ENCODE peak calls at places on chromosome 18, in seven cellular contexts. O, L, X, Q, I, Y and G are unnamed samples.

GRCh38 chr18:3447035-3447894 is 2.7 kb upstream of the TGIF1 start:
- DNase-seq in X (no peak), I (no peak), Q (no peak), L (peak), Y (no peak), O (peak), G (peak)

GRCh38 chr18:13256444-13257305 is 38.1 kb downstream of the LDLRAD4 start:
- DNase-seq in X (no peak), L (no peak), Y (peak), O (no peak), Q (no peak), I (no peak), G (no peak)

GRCh38 chr18:37668971-37669747 is 103.6 kb upstream of the CELF4 start:
- DNase-seq in O (no peak), X (no peak), Y (no peak), I (no peak), L (no peak), Q (no peak), G (no peak)

GRCh38 chr18:62399781-62400308 is 74.7 kb downstream of the TNFRSF11A start:
- DNase-seq in O (no peak), Q (no peak), X (no peak), L (peak), I (no peak), Y (no peak), G (no peak)

GRCh38 chr18:36620801-36621200 is 208.0 kb downstream of the TPGS2 start:
- DNase-seq in L (peak), Q (no peak), O (peak), I (no peak), Y (peak), X (no peak), G (peak)

GRCh38 chr18:36903215-36903928 is 74.4 kb downstream of the KIAA1328 start:
- DNase-seq in O (peak), Y (no peak), X (no peak), I (no peak), Q (no peak), L (peak), G (peak)

GRCh38 chr18:11752116-11752911 is 63.2 kb downstream of the GNAL start:
- DNase-seq in X (no peak), L (peak), Y (no peak), O (peak), I (no peak), Q (no peak), G (peak)

GRCh38 chr18:45416168-45416567 is 199.1 kb upstream of the SLC14A2 start:
- DNase-seq in O (no peak), Y (peak), X (no peak), Q (no peak), I (no peak), L (no peak), G (peak)

GRCh38 chr18:75226301-75226955 is 15.8 kb downstream of the TSHZ1 start:
- DNase-seq in L (no peak), Y (no peak), O (no peak), Q (no peak), I (no peak), X (no peak), G (no peak)

GRCh38 chr18:67935638-67936037 is 419.1 kb upstream of the DSEL start:
- DNase-seq in L (no peak), Y (no peak), X (no peak), I (no peak), O (no peak), Q (no peak), G (no peak)

GRCh38 chr18:76691800-76692199 is 130.6 kb upstream of the ZNF236 start:
- DNase-seq in Y (no peak), O (no peak), X (no peak), L (peak), I (no peak), Q (no peak), G (peak)

GRCh38 chr18:32317651-32318050 is 127.8 kb downstream of the MEP1B start:
- DNase-seq in O (peak), L (peak), Q (no peak), X (no peak), Y (no peak), I (no peak), G (peak)

GRCh38 chr18:43277164-43277600 is at the start of gene SYT4:
- DNase-seq in X (no peak), O (peak), I (no peak), L (peak), Y (peak), Q (no peak), G (peak)

GRCh38 chr18:2027026-2027425 is 544.3 kb downstream of the METTL4 start:
- DNase-seq in Q (no peak), L (no peak), Y (no peak), O (no peak), X (no peak), I (no peak), G (no peak)

GRCh38 chr18:50866765-50867164 is 12.2 kb upstream of the ME2 start:
- DNase-seq in X (no peak), O (no peak), I (no peak), L (no peak), Y (no peak), Q (no peak), G (peak)

GRCh38 chr18:43590182-43590903 is 313.1 kb upstream of the SYT4 start:
- DNase-seq in O (no peak), X (no peak), L (peak), Q (no peak), Y (no peak), I (no peak), G (no peak)

GRCh38 chr18:6482198-6482977 is 67.7 kb upstream of the L3MBTL4 start:
- DNase-seq in L (peak), I (peak), Y (peak), O (peak), Q (no peak), X (no peak), G (peak)

GRCh38 chr18:22347624-22348511 is 69.8 kb downstream of the CTAGE1 start:
- DNase-seq in O (no peak), L (no peak), Y (no peak), X (no peak), I (no peak), Q (no peak), G (peak)

GRCh38 chr18:30177056-30177455 is 865.5 kb downstream of the DSC3 start:
- DNase-seq in Q (no peak), L (peak), X (no peak), O (peak), I (no peak), Y (no peak), G (peak)

GRCh38 chr18:74084184-74084583 is 63.5 kb downstream of the FBXO15 start:
- DNase-seq in X (no peak), I (no peak), Y (no peak), Q (no peak), L (no peak), O (no peak), G (no peak)

GRCh38 chr18:62525611-62526010 is 2.8 kb downstream of the ZCCHC2 start:
- DNase-seq in Q (no peak), O (no peak), Y (no peak), L (no peak), I (no peak), X (no peak), G (no peak)

GRCh38 chr18:67400502-67401117 is 115.9 kb downstream of the DSEL start:
- DNase-seq in O (no peak), Y (no peak), Q (no peak), X (no peak), I (no peak), L (no peak), G (peak)

GRCh38 chr18:21823848-21824247 is 83.3 kb downstream of the MIB1 start:
- DNase-seq in L (no peak), X (no peak), I (no peak), O (no peak), Y (no peak), Q (no peak), G (no peak)

GRCh38 chr18:77069931-77070330 is 62.7 kb downstream of the MBP start:
- DNase-seq in I (no peak), Y (no peak), O (no peak), X (no peak), Q (no peak), L (no peak), G (no peak)

GRCh38 chr18:63368611-63369010 is 1.6 kb upstream of the KDSR start:
- DNase-seq in L (no peak), I (no peak), X (no peak), Y (no peak), O (peak), Q (no peak), G (peak)

GRCh38 chr18:24987933-24988840 is 363.8 kb downstream of the ZNF521 start:
- DNase-seq in L (peak), I (no peak), O (no peak), Q (no peak), X (no peak), Y (no peak), G (no peak)

GRCh38 chr18:76873311-76873710 is 51.0 kb downstream of the ZNF236 start:
- DNase-seq in Y (no peak), L (no peak), X (no peak), I (no peak), O (no peak), Q (no peak), G (no peak)

GRCh38 chr18:40259073-40259472 is 1696.0 kb upstream of the PIK3C3 start:
- DNase-seq in I (no peak), L (no peak), Q (no peak), O (no peak), Y (no peak), X (no peak), G (no peak)

GRCh38 chr18:3625717-3626091 is 175.7 kb downstream of the TGIF1 start:
- DNase-seq in X (no peak), L (no peak), Y (no peak), I (no peak), O (peak), Q (no peak), G (no peak)